ENCODE peak calls at places on chromosomes 3 and 15, in four cellular contexts. I is H9, K is trophoblast cell, S is mesenchymal stem cell. J is an unnamed sample.

GRCh38 chr15:76802411-76802810 is 102.7 kb downstream of the SCAPER start:
- DNase-seq in S (no peak), I (no peak), K (peak; percentile 84), J (no peak)

GRCh38 chr15:33154366-33155166 is 39.9 kb downstream of the FMN1 start:
- DNase-seq in I (no peak), S (peak; percentile 80), K (peak; percentile 57), J (peak; percentile 55)

GRCh38 chr15:64351265-64351664 is 4.7 kb downstream of the CSNK1G1 start:
- DNase-seq in S (no peak), K (no peak), I (no peak), J (peak; percentile 29)

GRCh38 chr15:76339302-76340197 is 3.0 kb downstream of the ISL2 start:
- DNase-seq in K (no peak), I (peak; percentile 43), S (peak; percentile 68), J (no peak)

GRCh38 chr3:197486861-197487260 is 68.9 kb downstream of the BDH1 start:
- DNase-seq in K (no peak), S (no peak), I (no peak), J (no peak)

GRCh38 chr3:136195258-136196063 is 674 bp downstream of the MSL2 start:
- DNase-seq in I (peak; percentile 70), S (peak; percentile 80), K (peak; percentile 50), J (peak; percentile 64)

GRCh38 chr15:65921780-65922179 is 52.5 kb downstream of the RAB11A start:
- DNase-seq in I (no peak), K (no peak), S (no peak), J (no peak)

GRCh38 chr3:46705751-46706572 is 4.8 kb downstream of the TMIE start:
- DNase-seq in I (no peak), K (peak; percentile 47), S (peak; percentile 66), J (peak; percentile 59)

GRCh38 chr3:5302661-5303060 is 115.2 kb downstream of the EDEM1 start:
- DNase-seq in S (no peak), K (peak; percentile 59), I (no peak), J (no peak)

GRCh38 chr15:65311760-65312159 is 7.3 kb downstream of the RNU5B-1 start:
- DNase-seq in K (no peak), S (no peak), I (no peak), J (no peak)

GRCh38 chr3:109687626-109688025 is 350.3 kb upstream of the DPPA4 start:
- DNase-seq in S (no peak), I (no peak), K (no peak), J (no peak)

GRCh38 chr3:119292666-119293065 is 1.5 kb upstream of the ARHGAP31 start:
- DNase-seq in I (no peak), K (no peak), S (no peak), J (no peak)

GRCh38 chr3:48157215-48157840 is 30.9 kb downstream of the CDC25A start:
- DNase-seq in K (no peak), I (no peak), S (no peak), J (peak; percentile 52)

GRCh38 chr3:50242778-50243551 is 7.0 kb downstream of the GNAI2 start:
- DNase-seq in S (peak; percentile 87), I (no peak), K (peak; percentile 77), J (peak; percentile 72)

GRCh38 chr3:157488144-157488543 is 15.1 kb downstream of the VEPH1 start:
- DNase-seq in S (no peak), K (no peak), I (no peak), J (no peak)

GRCh38 chr3:162978136-162978535 is 1481.5 kb downstream of the OTOL1 start:
- DNase-seq in S (no peak), I (no peak), K (no peak), J (no peak)

GRCh38 chr15:101476756-101477155 is 12.8 kb downstream of the PCSK6 start:
- DNase-seq in I (no peak), S (no peak), K (no peak), J (no peak)

GRCh38 chr3:88142094-88142624 is 7.6 kb upstream of the C3orf38 start:
- DNase-seq in I (no peak), S (peak; percentile 59), K (no peak), J (peak; percentile 73)

GRCh38 chr3:194711913-194712312 is 26.2 kb downstream of the FAM43A start:
- DNase-seq in K (peak; percentile 86), I (no peak), S (peak; percentile 99), J (peak; percentile 91)

GRCh38 chr3:197353001-197353866 is 54.8 kb upstream of the DLG1 start:
- DNase-seq in I (no peak), K (no peak), S (no peak), J (no peak)

GRCh38 chr3:122247825-122248185 is 64.3 kb downstream of the CASR start:
- DNase-seq in S (no peak), K (no peak), I (no peak), J (peak; percentile 13)

GRCh38 chr3:38655708-38656300 is 6.3 kb upstream of the SCN5A start:
- DNase-seq in S (peak; percentile 34), I (peak; percentile 64), K (no peak), J (peak; percentile 51)

GRCh38 chr3:194300392-194300758 is 50.8 kb downstream of the CPN2 start:
- DNase-seq in K (peak; percentile 71), I (peak; percentile 91), S (peak; percentile 61), J (peak; percentile 39)

GRCh38 chr15:91517491-91518200 is 335.9 kb upstream of the SLCO3A1 start:
- DNase-seq in S (no peak), I (no peak), K (no peak), J (peak; percentile 62)

GRCh38 chr3:54836876-54837275 is 91.0 kb downstream of the LRTM1 start:
- DNase-seq in S (peak; percentile 53), I (no peak), K (no peak), J (no peak)

GRCh38 chr3:188151438-188151837 is 2.5 kb upstream of the LPP start:
- DNase-seq in K (peak; percentile 63), S (peak; percentile 38), I (no peak), J (peak; percentile 77)

GRCh38 chr15:95341686-95342085 is 988.8 kb upstream of the NR2F2 start:
- DNase-seq in S (no peak), I (no peak), K (no peak), J (no peak)

GRCh38 chr3:23923786-23924185 is 6.9 kb downstream of the RPL15 start:
- DNase-seq in S (no peak), K (no peak), I (no peak), J (peak; percentile 83)

GRCh38 chr3:13705051-13705450 is 156.1 kb downstream of the FBLN2 start:
- DNase-seq in K (no peak), I (no peak), S (no peak), J (no peak)

GRCh38 chr15:60362318-60363023 is 35.3 kb downstream of the ANXA2 start:
- DNase-seq in S (peak; percentile 84), K (peak; percentile 59), I (no peak), J (peak; percentile 78)

GRCh38 chr15:52082197-52083036 is 30.2 kb downstream of the BCL2L10 start:
- DNase-seq in S (peak; percentile 47), I (no peak), K (no peak), J (peak; percentile 33)

GRCh38 chr15:79689030-79689429 is 207.8 kb downstream of the MTHFS start:
- DNase-seq in I (no peak), K (no peak), S (no peak), J (no peak)
- H3K14ac ChIP-seq in I (no peak overlapping the region), K (no peak overlapping the region), S (no peak overlapping the region), J (no peak overlapping the region)

GRCh38 chr3:102394517-102394916 is 40.3 kb upstream of the ZPLD1 start:
- DNase-seq in K (no peak), I (no peak), S (no peak), J (no peak)

GRCh38 chr3:102400766-102401165 is 34.0 kb upstream of the ZPLD1 start:
- DNase-seq in I (no peak), K (no peak), S (peak; percentile 3), J (peak; percentile 67)

GRCh38 chr3:102400142-102400541 is 34.7 kb upstream of the ZPLD1 start:
- DNase-seq in I (no peak), K (no peak), S (peak; percentile 2), J (peak; percentile 71)

DNA sequence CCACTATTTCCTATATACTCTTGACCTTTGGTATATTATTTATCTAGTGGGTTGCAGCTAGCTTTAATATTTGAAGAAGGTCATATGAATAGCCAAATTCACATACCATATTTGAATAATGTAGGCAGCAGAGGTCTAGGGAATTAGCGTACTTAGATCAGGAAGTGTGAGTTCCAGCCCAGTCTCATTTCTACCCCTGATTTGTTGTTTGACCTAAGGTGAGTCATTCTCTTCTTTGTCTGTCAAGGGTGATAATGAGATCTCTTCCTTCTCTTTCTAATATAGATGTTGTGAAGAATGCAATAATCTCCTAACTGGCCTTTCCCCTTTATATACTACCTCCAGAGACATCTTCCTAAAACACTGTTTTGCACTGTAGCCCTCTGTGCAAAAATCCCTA is 36.6 kb upstream of the ZPLD1 start:
- DNase-seq in K (no peak), S (no peak), I (no peak), J (no peak)
- H3K14ac ChIP-seq in K (no peak overlapping the region), S (no peak overlapping the region), I (no peak overlapping the region), J (no peak overlapping the region)

DNA sequence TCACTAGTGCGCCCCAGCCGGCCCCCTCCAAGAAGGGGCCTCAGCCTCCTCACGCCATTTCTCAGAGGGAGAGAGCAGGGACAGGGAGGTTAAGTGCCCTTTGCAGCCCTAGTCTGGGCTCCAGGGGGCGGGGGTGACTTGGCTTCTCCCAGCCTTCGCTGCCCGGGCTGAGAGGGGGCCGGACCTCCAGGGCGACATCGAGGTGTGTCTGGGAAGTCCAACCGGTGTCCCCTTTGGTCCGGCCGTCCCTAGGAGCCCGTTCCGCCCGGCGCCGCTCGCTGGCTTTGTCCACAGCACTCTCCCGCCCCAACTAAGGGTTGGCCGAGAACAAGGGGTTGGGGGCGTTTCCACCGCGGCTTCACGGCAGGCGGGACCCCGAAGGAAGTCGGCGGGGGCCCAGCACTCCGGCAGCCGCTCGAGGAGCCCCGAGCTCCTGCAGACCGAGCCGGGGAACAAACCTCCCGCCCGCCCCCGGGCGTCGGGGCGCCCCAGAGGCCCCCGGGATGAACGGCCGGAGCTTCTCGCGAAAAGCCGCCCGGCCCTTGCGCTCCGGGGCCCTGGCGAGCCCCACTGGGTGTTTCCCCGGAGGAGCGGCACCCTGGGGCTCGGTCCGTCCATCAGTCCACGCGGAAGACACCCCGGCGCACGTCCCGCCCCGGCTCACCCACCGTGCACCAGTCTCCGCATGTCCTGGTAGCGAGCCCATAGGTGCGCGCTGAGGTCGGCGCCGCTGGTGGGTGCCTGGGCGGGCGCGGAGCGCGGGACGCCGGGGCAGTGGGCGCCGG is 627 bp downstream of the NT5DC2 start:
- DNase-seq in I (peak; percentile 47), K (no peak), S (peak; percentile 37), J (no peak)
- H3K14ac ChIP-seq in I (peak overlapping the region; percentile 72), K (peak overlapping the region; percentile 89), S (no peak overlapping the region), J (peak overlapping the region; percentile 90)

GRCh38 chr3:138450181-138450580 is 15.8 kb downstream of the ESYT3 start:
- DNase-seq in K (no peak), S (no peak), I (no peak), J (no peak)

GRCh38 chr3:138449490-138449889 is 15.1 kb downstream of the ESYT3 start:
- DNase-seq in K (no peak), I (no peak), S (no peak), J (no peak)

GRCh38 chr3:138450704-138451424 is 16.4 kb downstream of the ESYT3 start:
- DNase-seq in I (peak; percentile 23), K (no peak), S (no peak), J (no peak)

GRCh38 chr3:138452491-138452890 is 18.1 kb downstream of the ESYT3 start:
- DNase-seq in K (peak; percentile 49), I (peak; percentile 29), S (no peak), J (no peak)

DNA sequence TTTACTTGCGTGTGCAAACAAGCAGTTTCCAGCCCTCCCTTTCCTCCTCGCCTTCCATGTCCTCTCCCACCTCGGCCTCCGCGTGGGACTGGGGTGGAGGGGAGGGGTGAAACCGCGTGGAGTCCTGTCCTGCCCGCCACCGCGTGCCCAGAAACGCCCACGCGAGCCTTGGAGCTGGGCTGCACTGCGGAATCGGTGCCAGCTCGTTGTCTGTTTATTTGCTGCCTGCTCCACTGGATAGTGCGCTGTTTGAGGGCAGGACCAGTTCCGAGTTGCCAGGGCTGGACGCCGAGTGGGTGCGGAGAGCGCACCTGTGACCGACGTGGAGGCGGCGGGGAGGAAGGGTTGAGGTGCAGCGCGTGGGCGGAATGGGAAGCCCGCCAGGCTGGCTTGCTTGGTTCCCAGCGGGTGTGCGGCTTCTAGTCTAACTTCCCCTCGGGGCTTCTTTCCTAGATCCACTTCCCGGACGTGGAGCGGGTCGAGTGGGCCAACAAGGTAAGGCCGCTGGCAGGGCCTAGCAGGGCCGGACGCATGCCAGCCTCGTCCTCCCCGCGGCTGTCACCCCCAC is 17.3 kb downstream of the ESYT3 start:
- DNase-seq in K (no peak), I (peak; percentile 23), S (no peak), J (no peak)
- H3K14ac ChIP-seq in K (no peak overlapping the region), I (no peak overlapping the region), S (no peak overlapping the region), J (no peak overlapping the region)